ENCODE peak calls at places on chromosomes 1 and 21, in five cellular contexts. One of them, this sample, is unnamed.

GRCh38 chr1:101781437-101781836 is 215.3 kb downstream of the OLFM3 start:
- DNase-seq in tibial nerve: no peak
- DNase-seq in A549: no peak
- DNase-seq in spleen: no peak
- DNase-seq in AG09309: no peak
- DNase-seq in this sample: peak; percentile 80

GRCh38 chr1:51572365-51572764 is 44.5 kb upstream of the OSBPL9 start:
- DNase-seq in tibial nerve: no peak
- DNase-seq in A549: no peak
- DNase-seq in spleen: no peak
- DNase-seq in AG09309: no peak
- DNase-seq in this sample: no peak

GRCh38 chr1:184025242-184025675 is 12.3 kb downstream of the COLGALT2 start:
- DNase-seq in tibial nerve: no peak
- DNase-seq in A549: no peak
- DNase-seq in spleen: no peak
- DNase-seq in AG09309: peak; percentile 82
- DNase-seq in this sample: peak; percentile 38

GRCh38 chr1:119294728-119295127 is 73.9 kb upstream of the HAO2 start:
- DNase-seq in tibial nerve: no peak
- DNase-seq in A549: no peak
- DNase-seq in spleen: no peak
- DNase-seq in AG09309: no peak
- DNase-seq in this sample: no peak

GRCh38 chr1:221816899-221817298 is 75.0 kb upstream of the DUSP10 start:
- DNase-seq in tibial nerve: no peak
- DNase-seq in A549: no peak
- DNase-seq in spleen: no peak
- DNase-seq in AG09309: peak; percentile 59
- DNase-seq in this sample: no peak

GRCh38 chr1:42085596-42085995 is 67.6 kb upstream of the GUCA2B start:
- DNase-seq in tibial nerve: no peak
- DNase-seq in A549: no peak
- DNase-seq in spleen: no peak
- DNase-seq in AG09309: peak; percentile 1
- DNase-seq in this sample: no peak

GRCh38 chr1:4397196-4397595 is 257.2 kb upstream of the AJAP1 start:
- DNase-seq in tibial nerve: no peak
- DNase-seq in A549: no peak
- DNase-seq in spleen: no peak
- DNase-seq in AG09309: no peak
- DNase-seq in this sample: no peak

GRCh38 chr1:203440780-203441179 is 34.8 kb upstream of the PRELP start:
- DNase-seq in tibial nerve: peak; percentile 71
- DNase-seq in A549: no peak
- DNase-seq in spleen: no peak
- DNase-seq in AG09309: peak; percentile 42
- DNase-seq in this sample: peak; percentile 46

GRCh38 chr1:51910182-51910581 is 31.7 kb upstream of the NRDC start:
- DNase-seq in tibial nerve: no peak
- DNase-seq in A549: no peak
- DNase-seq in spleen: no peak
- DNase-seq in AG09309: no peak
- DNase-seq in this sample: no peak

GRCh38 chr1:175124842-175125241 is 57.2 kb downstream of the TNN start:
- DNase-seq in tibial nerve: no peak
- DNase-seq in A549: no peak
- DNase-seq in spleen: no peak
- DNase-seq in AG09309: no peak
- DNase-seq in this sample: no peak

GRCh38 chr1:26697441-26697977 is 1.7 kb downstream of the ARID1A start:
- DNase-seq in tibial nerve: no peak
- DNase-seq in A549: no peak
- DNase-seq in spleen: no peak
- DNase-seq in AG09309: no peak
- DNase-seq in this sample: peak; percentile 39

GRCh38 chr1:51348147-51348527 is 17.8 kb upstream of the TTC39A start:
- DNase-seq in tibial nerve: no peak
- DNase-seq in A549: no peak
- DNase-seq in spleen: no peak
- DNase-seq in AG09309: no peak
- DNase-seq in this sample: no peak

GRCh38 chr1:241555526-241555925 is 23.3 kb downstream of the KMO start:
- DNase-seq in tibial nerve: no peak
- DNase-seq in A549: no peak
- DNase-seq in spleen: no peak
- DNase-seq in AG09309: no peak
- DNase-seq in this sample: no peak

GRCh38 chr1:213273546-213273945 is 222.5 kb downstream of the RPS6KC1 start:
- DNase-seq in tibial nerve: no peak
- DNase-seq in A549: no peak
- DNase-seq in spleen: no peak
- DNase-seq in AG09309: no peak
- DNase-seq in this sample: no peak

GRCh38 chr1:25079048-25079447 is 149.0 kb upstream of the RUNX3 start:
- DNase-seq in tibial nerve: no peak
- DNase-seq in A549: no peak
- DNase-seq in spleen: no peak
- DNase-seq in AG09309: no peak
- DNase-seq in this sample: no peak

GRCh38 chr1:215526147-215526845 is 40.8 kb upstream of the KCTD3 start:
- DNase-seq in tibial nerve: no peak
- DNase-seq in A549: no peak
- DNase-seq in spleen: no peak
- DNase-seq in AG09309: no peak
- DNase-seq in this sample: no peak

GRCh38 chr1:67339623-67340343 is 32.1 kb downstream of the IL12RB2 start:
- DNase-seq in tibial nerve: no peak
- DNase-seq in A549: no peak
- DNase-seq in spleen: no peak
- DNase-seq in AG09309: peak; percentile 33
- DNase-seq in this sample: peak; percentile 47

GRCh38 chr1:112359961-112360767 is 35.9 kb upstream of the CTTNBP2NL start:
- DNase-seq in tibial nerve: peak; percentile 73
- DNase-seq in A549: no peak
- DNase-seq in spleen: no peak
- DNase-seq in AG09309: peak; percentile 67
- DNase-seq in this sample: peak; percentile 22

GRCh38 chr1:197618065-197618464 is 157.2 kb downstream of the DENND1B start:
- DNase-seq in tibial nerve: no peak
- DNase-seq in A549: no peak
- DNase-seq in spleen: no peak
- DNase-seq in AG09309: no peak
- DNase-seq in this sample: peak; percentile 5

GRCh38 chr1:201894343-201895119 is 5.8 kb downstream of the SHISA4 start:
- DNase-seq in tibial nerve: no peak
- DNase-seq in A549: no peak
- DNase-seq in spleen: no peak
- DNase-seq in AG09309: no peak
- DNase-seq in this sample: no peak

GRCh38 chr1:201898240-201898894 is 9.7 kb downstream of the SHISA4 start:
- DNase-seq in tibial nerve: no peak
- DNase-seq in A549: no peak
- DNase-seq in spleen: no peak
- DNase-seq in AG09309: no peak
- DNase-seq in this sample: no peak

GRCh38 chr1:201895120-201895665 is 6.5 kb downstream of the SHISA4 start:
- DNase-seq in tibial nerve: no peak
- DNase-seq in A549: no peak
- DNase-seq in spleen: no peak
- DNase-seq in AG09309: no peak
- DNase-seq in this sample: no peak

GRCh38 chr1:201896951-201897391 is 8.3 kb downstream of the SHISA4 start:
- DNase-seq in tibial nerve: no peak
- DNase-seq in A549: no peak
- DNase-seq in spleen: no peak
- DNase-seq in AG09309: no peak
- DNase-seq in this sample: no peak

DNA sequence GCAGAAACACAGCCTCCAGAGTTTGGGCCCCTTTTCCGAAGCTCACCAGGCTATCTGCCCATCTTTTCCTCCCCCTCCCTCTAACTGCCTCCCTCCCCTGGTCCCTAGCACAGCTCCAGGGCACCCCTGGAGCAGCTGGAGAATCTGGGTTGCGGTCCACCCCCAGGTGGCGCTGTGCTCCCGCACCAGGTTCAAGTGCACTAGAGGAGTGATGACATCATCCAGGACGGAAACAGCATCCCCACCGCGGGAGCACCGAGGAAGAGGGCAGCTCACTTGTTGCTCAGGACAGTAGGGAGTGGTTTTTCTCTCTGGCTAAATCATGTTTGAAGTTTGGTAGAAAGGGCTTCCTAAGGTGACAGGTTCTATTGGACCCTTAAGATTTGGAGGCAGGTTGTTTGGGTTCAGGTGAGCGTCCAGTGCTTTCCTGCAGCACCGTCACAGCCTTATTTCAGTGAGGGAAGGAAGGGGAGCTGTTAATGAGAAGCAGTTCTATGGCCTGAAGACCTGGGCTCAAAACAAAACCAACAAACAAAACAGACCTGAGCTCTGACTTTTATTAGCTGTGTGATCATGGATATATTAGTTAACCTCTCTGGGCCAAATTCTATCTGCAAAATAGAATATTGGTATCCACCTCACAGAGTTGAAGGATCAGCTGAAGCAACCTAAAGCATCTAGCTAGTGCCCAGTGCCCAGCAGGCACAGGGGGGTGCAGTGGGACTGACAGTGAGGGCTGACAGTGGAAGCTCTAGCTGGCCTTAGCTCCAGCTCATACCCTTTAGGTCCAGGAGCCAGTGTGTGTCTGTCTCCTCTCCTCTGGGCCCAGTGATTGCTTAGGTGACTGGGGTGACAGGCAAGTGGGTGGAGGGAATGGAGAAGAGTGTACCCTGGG is 7.5 kb downstream of the SHISA4 start:
- DNase-seq in tibial nerve: peak; percentile 91
- DNase-seq in A549: peak; percentile 94
- DNase-seq in spleen: peak; percentile 88
- DNase-seq in AG09309: peak; percentile 63
- DNase-seq in this sample: peak; percentile 96
- H3K4me3 ChIP-seq in tibial nerve: no peak overlapping the region
- H3K4me3 ChIP-seq in A549: no peak overlapping the region
- H3K4me3 ChIP-seq in spleen: no peak overlapping the region
- H3K4me3 ChIP-seq in AG09309: no peak overlapping the region
- H3K4me3 ChIP-seq in this sample: no peak overlapping the region

DNA sequence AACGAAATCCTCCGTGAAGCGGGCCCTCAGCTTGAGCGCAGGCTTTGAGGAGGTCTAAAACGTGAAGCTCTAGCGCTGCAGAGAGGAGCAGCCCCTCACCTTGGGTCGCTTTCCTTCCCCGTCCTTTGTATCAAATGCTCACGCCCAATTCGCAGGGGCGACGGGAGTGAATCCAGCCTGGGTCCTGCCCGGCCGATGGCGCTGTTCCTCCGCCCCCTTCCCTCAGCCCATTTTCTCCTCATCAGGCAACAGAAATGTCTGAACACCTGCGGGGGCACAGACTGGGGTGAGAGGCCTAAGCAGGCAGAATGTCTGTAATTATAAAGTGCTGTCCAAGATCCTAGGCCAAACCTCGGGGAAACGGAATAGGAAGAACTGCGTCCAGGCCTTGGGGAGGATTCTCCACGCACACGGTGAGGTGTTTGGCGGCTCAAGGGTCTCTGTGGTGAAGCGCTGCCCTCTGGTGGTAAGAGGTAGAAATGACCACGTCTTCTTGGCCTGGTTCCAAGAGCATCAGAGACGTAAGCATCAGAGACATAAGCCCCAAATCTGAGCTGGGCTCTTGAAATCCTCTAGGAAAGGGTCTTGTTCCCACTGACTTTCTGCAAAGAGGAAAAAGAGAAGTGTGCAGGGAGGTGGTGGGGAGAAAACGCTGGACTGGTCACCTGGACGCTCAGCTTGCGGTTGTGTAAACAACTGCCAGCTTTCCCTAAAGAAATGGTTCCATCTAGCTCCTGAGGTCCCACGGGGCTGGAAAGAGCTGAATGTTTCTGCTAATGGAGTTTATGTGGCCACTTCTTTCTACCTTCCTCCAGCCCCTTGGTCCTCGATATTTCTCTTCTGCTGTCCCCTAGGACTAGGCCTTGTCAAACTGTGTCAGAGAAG is 92.1 kb upstream of the CD53 start:
- DNase-seq in tibial nerve: peak; percentile 83
- DNase-seq in A549: peak; percentile 40
- DNase-seq in spleen: peak; percentile 78
- DNase-seq in AG09309: peak; percentile 21
- DNase-seq in this sample: peak; percentile 79
- H3K4me3 ChIP-seq in tibial nerve: no peak overlapping the region
- H3K4me3 ChIP-seq in A549: no peak overlapping the region
- H3K4me3 ChIP-seq in spleen: no peak overlapping the region
- H3K4me3 ChIP-seq in AG09309: no peak overlapping the region
- H3K4me3 ChIP-seq in this sample: no peak overlapping the region

GRCh38 chr21:33811147-33812024 is 104.2 kb downstream of the ATP5PO start:
- DNase-seq in tibial nerve: no peak
- DNase-seq in A549: no peak
- DNase-seq in spleen: no peak
- DNase-seq in AG09309: no peak
- DNase-seq in this sample: no peak
- H3K4me3 ChIP-seq in tibial nerve: no peak overlapping the region
- H3K4me3 ChIP-seq in A549: no peak overlapping the region
- H3K4me3 ChIP-seq in spleen: no peak overlapping the region
- H3K4me3 ChIP-seq in AG09309: no peak overlapping the region
- H3K4me3 ChIP-seq in this sample: no peak overlapping the region

GRCh38 chr1:103058393-103058792 is 49.9 kb downstream of the COL11A1 start:
- DNase-seq in tibial nerve: no peak
- DNase-seq in A549: no peak
- DNase-seq in spleen: no peak
- DNase-seq in AG09309: no peak
- DNase-seq in this sample: no peak

GRCh38 chr1:103056423-103056822 is 51.9 kb downstream of the COL11A1 start:
- DNase-seq in tibial nerve: no peak
- DNase-seq in A549: no peak
- DNase-seq in spleen: no peak
- DNase-seq in AG09309: no peak
- DNase-seq in this sample: no peak
- H3K4me3 ChIP-seq in tibial nerve: no peak overlapping the region
- H3K4me3 ChIP-seq in A549: no peak overlapping the region
- H3K4me3 ChIP-seq in spleen: no peak overlapping the region
- H3K4me3 ChIP-seq in AG09309: no peak overlapping the region
- H3K4me3 ChIP-seq in this sample: no peak overlapping the region